ENCODE peak calls at places on chromosomes 12 and 14, in ten cellular contexts. T, B, F, K, E, L, N, M, Y and J are unnamed samples.

GRCh38 chr12:82089369-82090121 is 268.6 kb downstream of the CCDC59 start:
- DNase-seq in M (no peak), E (no peak), Y (no peak), N (no peak), F (no peak), T (no peak), K (no peak), L (no peak), B (no peak), J (no peak)

GRCh38 chr14:103676881-103677675 is 38.2 kb downstream of the XRCC3 start:
- DNase-seq in Y (no peak), N (no peak), B (no peak), K (no peak), E (no peak), T (no peak), L (no peak), M (no peak), F (no peak), J (no peak)

GRCh38 chr14:104421401-104421821 is 158.2 kb upstream of the C14orf180 start:
- DNase-seq in M (no peak), K (no peak), T (no peak), F (no peak), L (no peak), Y (peak), N (no peak), E (no peak), B (no peak), J (no peak)

GRCh38 chr14:94143239-94143638 is 13.8 kb upstream of the IFI27L2 start:
- DNase-seq in L (no peak), N (no peak), K (no peak), E (no peak), T (no peak), Y (no peak), M (peak), F (no peak), B (peak), J (no peak)

GRCh38 chr14:96424104-96424989 is 32.4 kb downstream of the AK7 start:
- DNase-seq in B (no peak), Y (no peak), E (peak), N (peak), L (peak), T (peak), F (peak), K (peak), M (peak), J (no peak)

GRCh38 chr14:48275301-48275700 is 599.9 kb upstream of the MDGA2 start:
- DNase-seq in B (no peak), N (no peak), M (no peak), E (no peak), K (no peak), Y (no peak), L (no peak), F (no peak), T (no peak), J (no peak)

GRCh38 chr12:32083489-32083888 is 23.2 kb upstream of the BICD1 start:
- DNase-seq in B (no peak), K (no peak), N (no peak), F (no peak), M (no peak), E (no peak), L (no peak), T (no peak), Y (no peak), J (no peak)

GRCh38 chr14:100522616-100523021 is 64.6 kb downstream of the BEGAIN start:
- DNase-seq in T (no peak), N (peak), Y (no peak), E (no peak), M (no peak), L (no peak), F (no peak), K (no peak), B (peak), J (no peak)

GRCh38 chr14:101253948-101254347 is 307.3 kb upstream of the DIO3 start:
- DNase-seq in T (no peak), N (no peak), F (no peak), Y (no peak), E (no peak), K (no peak), L (no peak), B (peak), M (no peak), J (no peak)

GRCh38 chr12:42698213-42698612 is 108.7 kb upstream of the PRICKLE1 start:
- DNase-seq in B (no peak), L (no peak), K (no peak), N (peak), M (no peak), F (no peak), T (no peak), Y (no peak), E (no peak), J (no peak)